ENCODE peak calls at places on chromosomes 4 and X, in six cellular contexts. Y is fibroblast of lung, Q is Caco-2, U is iPS DF 6.9, E is GM23248, O is upper lobe of right lung. T is an unnamed sample. For H3K27me3, the result is how much of the 10 kb centered on the place peaks cover.

GRCh38 chr4:166377578-166377977 is 504.5 kb downstream of the TLL1 start:
- DNase-seq in O (no peak), Y (no peak), E (no peak), U (no peak), Q (no peak), T (no peak)

GRCh38 chr4:178632415-178632814 is 1190.2 kb upstream of the AGA start:
- DNase-seq in Q (no peak), E (no peak), Y (peak), U (no peak), O (no peak), T (no peak)

GRCh38 chrX:40202456-40202855 is 104.7 kb upstream of the BCOR start:
- DNase-seq in Y (no peak), E (no peak), O (no peak), Q (no peak), U (no peak), T (no peak)

GRCh38 chr4:118732591-118733330 is 47.6 kb downstream of the METTL14 start:
- DNase-seq in U (no peak), Q (no peak), Y (peak), O (no peak), E (peak), T (no peak)

GRCh38 chrX:107710617-107711391 is 64.8 kb downstream of the TSC22D3 start:
- DNase-seq in O (no peak), Q (peak), Y (peak), U (no peak), E (peak), T (peak)

GRCh38 chr4:153785830-153786721 is 2.8 kb downstream of the SFRP2 start:
- DNase-seq in E (peak), Y (peak), U (no peak), Q (no peak), O (no peak), T (peak)

GRCh38 chr4:11197942-11198341 is 230.8 kb downstream of the HS3ST1 start:
- DNase-seq in E (no peak), Y (no peak), O (no peak), Q (no peak), U (no peak), T (no peak)

GRCh38 chr4:20194079-20195013 is 57.4 kb upstream of the SLIT2 start:
- DNase-seq in E (peak), Y (peak), U (no peak), Q (no peak), O (no peak), T (no peak)

GRCh38 chr4:183082053-183082452 is 17.0 kb upstream of the WWC2 start:
- DNase-seq in O (no peak), Y (no peak), E (no peak), U (no peak), Q (no peak), T (no peak)

GRCh38 chr4:145819246-145820181 is 119.1 kb downstream of the ZNF827 start:
- DNase-seq in O (no peak), E (no peak), U (no peak), Y (no peak), Q (no peak), T (no peak)

GRCh38 chr4:7421356-7422097 is 13.2 kb downstream of the PSAPL1 start:
- DNase-seq in U (no peak), O (peak), Y (no peak), E (no peak), Q (no peak), T (peak)

GRCh38 chrX:5474282-5474681 is 754.4 kb downstream of the NLGN4X start:
- DNase-seq in Y (no peak), U (no peak), E (no peak), O (no peak), Q (no peak), T (no peak)

GRCh38 chrX:118736394-118737010 is 9.1 kb downstream of the IL13RA1 start:
- DNase-seq in O (no peak), Q (no peak), U (no peak), Y (peak), E (no peak), T (no peak)

GRCh38 chrX:129769467-129770154 is 10.1 kb upstream of the SASH3 start:
- DNase-seq in Y (peak), E (no peak), O (no peak), Q (no peak), U (no peak), T (no peak)

GRCh38 chr4:35342833-35343232 is 901.5 kb downstream of the ARAP2 start:
- DNase-seq in Q (no peak), E (no peak), O (no peak), Y (no peak), U (no peak), T (no peak)

GRCh38 chr4:105474110-105474518 is 252 bp upstream of the PPA2 start:
- DNase-seq in Y (peak), E (peak), Q (peak), O (peak), U (no peak), T (peak)

GRCh38 chrX:84747516-84747915 is 245.3 kb upstream of the HDX start:
- DNase-seq in Q (no peak), Y (no peak), U (no peak), O (no peak), E (no peak), T (no peak)
- H3K4me3 ChIP-seq in Q (no peak), Y (no peak), U (no peak), O (no peak), E (no peak), T (no peak)

DNA sequence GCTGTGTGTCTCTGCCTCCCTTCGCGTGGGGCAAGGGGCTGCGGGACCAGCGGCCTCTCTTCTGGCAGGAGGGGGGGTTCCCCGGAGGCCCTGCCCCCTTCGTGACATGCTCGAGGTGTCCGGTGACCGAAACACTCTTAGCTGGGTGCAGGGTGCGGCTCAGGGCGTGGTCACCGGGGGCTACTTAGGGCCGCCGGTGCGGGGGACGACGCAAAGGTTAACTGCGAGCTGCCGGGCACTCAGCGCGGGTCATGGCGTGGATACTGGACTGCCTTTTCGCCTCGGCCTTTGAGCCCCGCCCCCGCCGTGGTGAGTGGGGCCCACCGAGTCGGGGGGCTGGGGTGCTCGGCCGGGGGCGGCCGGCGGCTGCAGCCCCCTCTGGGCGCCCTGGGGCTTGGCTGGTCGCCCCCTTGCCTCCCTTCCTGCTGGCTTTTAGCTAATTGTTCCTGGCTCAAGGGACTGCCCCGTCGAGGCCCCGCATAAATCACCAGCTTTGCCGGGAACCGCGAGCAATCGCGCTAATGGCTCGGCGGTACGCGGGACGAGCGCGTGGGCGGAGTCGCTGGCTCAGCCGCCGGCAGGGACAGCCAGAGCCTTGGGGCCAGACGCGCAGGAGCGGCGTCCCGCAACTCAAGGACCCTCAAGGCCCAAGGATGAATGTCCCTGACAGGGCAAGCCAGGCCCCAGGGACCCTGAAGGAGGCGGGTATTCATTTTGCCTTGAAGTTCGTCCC is at the start of gene ARHGAP36:
- DNase-seq in O (no peak), Q (no peak), U (no peak), E (peak), Y (no peak), T (peak)
- H3K27me3 ChIP-seq in O (under half), Q (under half), U (under half), E (under half), Y (under half), T (under half)

DNA sequence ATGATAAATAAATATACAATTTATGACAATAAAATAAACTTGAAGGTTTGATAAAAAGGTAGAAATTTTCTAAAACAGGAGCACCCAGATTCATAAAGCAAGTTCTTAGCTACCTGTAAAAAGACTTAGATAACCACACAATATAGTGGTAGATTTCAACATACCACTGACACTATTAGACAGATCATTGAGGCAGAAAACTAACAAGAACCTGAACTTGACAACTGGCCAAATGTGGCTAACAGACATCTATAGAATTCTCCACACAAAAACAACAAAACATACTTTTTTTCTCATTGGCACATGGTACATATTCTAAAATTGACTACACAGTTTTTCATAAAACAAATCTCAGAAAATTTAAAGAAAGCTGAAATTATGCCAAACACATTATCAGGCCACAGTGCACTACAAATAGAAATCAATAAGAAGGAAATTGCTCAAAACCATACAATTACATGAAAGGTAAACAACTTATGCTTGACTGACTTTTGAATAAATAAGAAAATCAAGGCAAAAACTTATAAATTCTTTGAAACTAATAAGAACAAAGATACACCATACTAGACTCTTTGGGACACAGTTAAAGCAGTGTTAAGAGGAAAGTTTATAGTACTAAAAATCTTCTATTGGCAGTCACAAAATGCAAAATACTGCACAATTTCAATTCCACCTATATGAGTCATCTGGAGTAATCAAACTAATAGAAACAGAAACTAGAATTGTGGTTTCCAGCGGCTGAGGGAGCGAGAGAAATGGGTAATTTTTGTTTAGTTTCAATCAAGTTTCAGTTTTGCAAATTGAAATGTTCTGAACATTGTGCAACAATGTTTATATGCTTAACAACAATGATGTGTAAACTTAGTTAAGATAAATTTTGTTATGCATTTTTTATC is 925.6 kb downstream of the SH3BGRL start:
- DNase-seq in Q (no peak), O (no peak), E (no peak), U (no peak), Y (no peak), T (no peak)
- H3K4me3 ChIP-seq in Q (no peak), O (no peak), E (no peak), U (no peak), Y (no peak), T (no peak)

GRCh38 chrX:72301781-72302180 is 3.9 kb downstream of the CITED1 start:
- DNase-seq in O (no peak), E (no peak), Q (no peak), Y (no peak), U (no peak), T (no peak)
- H3K27me3 ChIP-seq in O (under half), E (under half), Q (under half), Y (half or more), U (under half), T (under half)

GRCh38 chr4:123649248-123649643 is 252.7 kb downstream of the SPRY1 start:
- DNase-seq in O (no peak), E (no peak), Q (no peak), U (no peak), Y (no peak), T (no peak)
- H3K4me3 ChIP-seq in O (no peak), E (peak), Q (peak), U (no peak), Y (no peak), T (no peak)

GRCh38 chr4:75858721-75859120 is 43.5 kb downstream of the PPEF2 start:
- DNase-seq in E (no peak), Q (no peak), Y (no peak), O (no peak), U (no peak), T (no peak)

GRCh38 chr4:75860606-75861005 is 41.6 kb downstream of the PPEF2 start:
- DNase-seq in Y (no peak), O (no peak), E (no peak), U (no peak), Q (no peak), T (no peak)
- H3K27me3 ChIP-seq in Y (under half), O (under half), E (under half), U (under half), Q (under half), T (under half)

T was measured in H7.